ENCODE peak calls at places on chromosomes 2 and 18, in four cellular contexts. C, N, U and K are unnamed samples. For H3K27me3, the result is how much of the 10 kb centered on the place peaks cover.

GRCh38 chr2:99867690-99868089 is 274.7 kb downstream of the AFF3 start:
- DNase-seq in C (no peak), N (no peak), U (no peak), K (no peak)

GRCh38 chr2:25041928-25042320 is at the start of gene EFR3B:
- DNase-seq in C (peak), N (peak), U (peak), K (peak)

GRCh38 chr2:636649-637405 is 40.4 kb downstream of the TMEM18 start:
- DNase-seq in C (peak), N (peak), U (peak), K (peak)

GRCh38 chr2:207600211-207600610 is 25.0 kb downstream of the METTL21A start:
- DNase-seq in C (no peak), N (no peak), U (no peak), K (no peak)

GRCh38 chr2:190530211-190530639 is 4.3 kb downstream of the NEMP2 start:
- DNase-seq in C (no peak), N (peak), U (no peak), K (no peak)

GRCh38 chr2:180520206-180520605 is 460.2 kb upstream of the UBE2E3 start:
- DNase-seq in C (peak), N (no peak), U (peak), K (no peak)

GRCh38 chr2:235244497-235245215 is 249.2 kb upstream of the AGAP1 start:
- DNase-seq in C (no peak), N (no peak), U (no peak), K (no peak)

GRCh38 chr2:38106420-38107182 is 30.6 kb upstream of the CYP1B1 start:
- DNase-seq in C (peak), N (no peak), U (no peak), K (no peak)

GRCh38 chr18:67239826-67240225 is 276.7 kb downstream of the DSEL start:
- DNase-seq in C (no peak), N (no peak), U (no peak), K (no peak)

GRCh38 chr2:119372778-119373568 is 6.2 kb downstream of the DBI start:
- DNase-seq in C (no peak), N (no peak), U (no peak), K (no peak)

GRCh38 chr2:118387509-118387908 is 299.2 kb downstream of the INSIG2 start:
- DNase-seq in C (no peak), N (no peak), U (no peak), K (no peak)

GRCh38 chr2:62661263-62661635 is 44.3 kb upstream of the EHBP1 start:
- DNase-seq in C (no peak), N (no peak), U (no peak), K (no peak)

GRCh38 chr2:200865736-200865995 is 1.2 kb upstream of the CLK1 start:
- DNase-seq in C (no peak), N (no peak), U (no peak), K (no peak)

DNA sequence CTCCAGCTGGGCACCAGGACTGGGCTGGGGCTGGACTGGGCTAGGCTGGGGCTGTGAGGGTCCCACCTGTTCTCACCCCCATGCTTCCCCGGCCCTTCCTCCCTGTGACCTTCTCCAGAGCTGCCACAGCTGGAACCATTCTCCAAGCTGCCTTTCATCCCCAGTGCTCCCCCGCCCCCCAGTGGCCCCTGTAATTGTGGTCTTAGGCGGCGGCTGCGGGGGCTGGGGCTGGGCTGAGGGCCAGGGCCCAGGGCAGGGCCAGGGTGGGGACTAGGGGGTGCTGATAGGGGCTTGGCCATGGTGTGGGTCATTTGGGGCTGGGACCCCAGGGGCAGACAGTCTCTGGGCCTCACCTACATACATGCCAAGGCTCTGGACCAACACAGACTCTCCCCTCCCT is 2.8 kb upstream of the WNT10A start:
- DNase-seq in C (no peak), N (no peak), U (no peak), K (no peak)
- H3K27me3 ChIP-seq in C (under half), N (half or more), U (half or more), K (under half)

GRCh38 chr2:138324068-138324771 is 177.3 kb upstream of the SPOPL start:
- DNase-seq in C (no peak), N (no peak), U (no peak), K (no peak)
- TF ChIP-seq CTCF in C (no peak), N (no peak), U (no peak), K (peak)

GRCh38 chr2:176174382-176174834 is 14.1 kb upstream of the HOXD1 start:
- DNase-seq in C (no peak), N (no peak), U (no peak), K (no peak)
- H3K27me3 ChIP-seq in C (half or more), N (half or more), U (half or more), K (under half)

GRCh38 chr2:144706671-144707070 is 186.8 kb upstream of the ZEB2 start:
- DNase-seq in C (no peak), N (no peak), U (no peak), K (no peak)
- TF ChIP-seq CTCF in C (no peak), N (no peak), U (no peak), K (no peak)

DNA sequence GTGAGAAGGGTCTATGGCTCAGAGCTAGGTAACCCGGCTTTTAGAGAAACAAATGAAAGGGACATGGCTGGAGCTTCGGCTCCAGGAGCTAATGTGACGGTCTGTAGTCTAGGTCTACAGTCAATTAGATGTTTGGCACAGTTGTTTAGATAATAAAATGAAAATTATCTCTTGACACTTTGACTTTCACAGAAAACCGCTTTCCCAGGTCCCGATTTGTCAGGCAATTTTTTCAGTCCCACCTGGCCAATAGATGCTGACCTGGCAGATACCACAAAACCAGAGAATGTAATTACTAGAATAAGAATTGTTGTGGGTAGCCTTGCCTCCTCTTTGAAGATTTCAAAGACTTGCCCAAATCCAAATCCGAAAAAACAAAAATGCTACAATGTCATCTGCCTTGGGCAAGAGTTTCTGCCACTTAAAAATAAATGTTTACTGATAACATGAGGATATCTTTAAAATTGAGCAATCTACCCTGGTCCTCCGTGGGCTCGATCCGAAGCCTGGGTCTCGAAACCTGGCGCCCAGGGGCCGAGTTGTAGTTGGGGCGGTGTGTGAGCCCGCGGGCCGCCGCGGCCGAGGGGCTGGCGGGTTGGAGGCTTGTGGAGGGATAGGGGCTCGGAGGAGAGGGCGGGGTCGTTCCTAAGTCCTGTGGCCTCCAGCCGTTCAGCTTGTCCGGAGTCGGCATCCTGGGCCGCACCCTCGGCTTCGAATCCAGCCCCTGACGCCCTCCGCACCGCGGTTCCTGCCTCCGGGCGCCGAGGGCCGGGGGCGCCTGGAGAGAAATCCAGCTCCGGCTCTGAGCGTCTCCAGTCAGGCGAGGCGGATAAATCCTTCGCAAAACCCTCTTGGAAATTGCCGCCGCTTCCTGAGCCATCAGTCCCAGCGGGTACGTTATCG is 2.3 kb downstream of the EMX1 start:
- DNase-seq in C (no peak), N (no peak), U (no peak), K (no peak)
- H3K27me3 ChIP-seq in C (half or more), N (half or more), U (half or more), K (under half)

GRCh38 chr2:135475128-135475527 is 55.9 kb downstream of the ZRANB3 start:
- DNase-seq in C (no peak), N (no peak), U (no peak), K (no peak)

GRCh38 chr2:135471106-135471505 is 59.9 kb downstream of the ZRANB3 start:
- DNase-seq in C (no peak), N (no peak), U (no peak), K (no peak)

GRCh38 chr2:135473567-135473966 is 57.5 kb downstream of the ZRANB3 start:
- DNase-seq in C (no peak), N (no peak), U (no peak), K (no peak)
- TF ChIP-seq CTCF in C (peak), N (peak), U (no peak), K (peak)

GRCh38 chr2:204074434-204074833 is 137.9 kb downstream of the ICOS start:
- DNase-seq in C (no peak), N (no peak), U (no peak), K (no peak)

GRCh38 chr2:204066051-204066450 is 129.5 kb downstream of the ICOS start:
- DNase-seq in C (no peak), N (no peak), U (no peak), K (no peak)

GRCh38 chr2:204072443-204073324 is 136.1 kb downstream of the ICOS start:
- DNase-seq in C (peak), N (no peak), U (peak), K (no peak)

GRCh38 chr2:204065571-204065970 is 129.0 kb downstream of the ICOS start:
- DNase-seq in C (no peak), N (no peak), U (no peak), K (no peak)

DNA sequence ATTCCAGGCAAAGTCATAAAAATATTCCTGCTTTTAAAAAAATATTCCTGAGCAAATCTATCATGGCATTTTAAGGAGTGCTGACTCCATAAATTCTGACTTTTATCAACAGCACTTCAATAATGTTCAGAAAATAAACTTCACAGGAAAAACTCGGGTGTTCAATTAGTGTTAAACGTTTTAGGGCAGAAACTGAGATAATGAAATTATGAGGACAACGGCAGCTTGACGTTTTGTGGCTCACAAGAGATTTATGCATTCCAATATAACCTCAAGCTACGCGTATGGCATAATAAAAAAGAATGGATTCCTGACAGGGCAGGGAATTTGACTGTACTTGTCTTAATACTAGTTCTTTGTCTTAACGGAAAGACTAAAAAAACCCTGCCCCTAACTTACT is 133.2 kb downstream of the ICOS start:
- DNase-seq in C (no peak), N (no peak), U (no peak), K (no peak)
- H3K27me3 ChIP-seq in C (under half), N (under half), U (under half), K (under half)